ENCODE peak calls at places on chromosomes 13 and 19, in eight cellular contexts. S, K, G, T, E, X, B and Y are unnamed samples. For H3K36me3, the result is how much of the 10 kb centered on the place peaks cover.

GRCh38 chr19:5075603-5076002 is 106.7 kb downstream of the KDM4B start:
- DNase-seq in S (no peak), K (no peak), G (no peak), T (no peak), E (no peak), X (no peak), B (no peak), Y (no peak)

GRCh38 chr19:31139871-31140505 is 209.2 kb downstream of the TSHZ3 start:
- DNase-seq in S (no peak), K (no peak), G (no peak), T (no peak), E (no peak), X (no peak), B (no peak), Y (no peak)

GRCh38 chr19:38561053-38561606 is 56.6 kb downstream of the MAP4K1 start:
- DNase-seq in S (no peak), K (no peak), G (no peak), T (no peak), E (no peak), X (no peak), B (no peak), Y (no peak)

GRCh38 chr19:29815231-29815630 is 3.4 kb downstream of the CCNE1 start:
- DNase-seq in S (no peak), K (no peak), G (no peak), T (no peak), E (no peak), X (no peak), B (peak), Y (no peak)

GRCh38 chr13:34290661-34291060 is 472.7 kb downstream of the RFC3 start:
- DNase-seq in S (no peak), K (no peak), G (no peak), T (no peak), E (no peak), X (no peak), B (no peak), Y (no peak)

GRCh38 chr13:27079421-27079958 is 92.1 kb downstream of the USP12 start:
- DNase-seq in S (no peak), K (no peak), G (no peak), T (no peak), E (no peak), X (no peak), B (no peak), Y (no peak)

GRCh38 chr19:30686252-30686762 is 314.1 kb downstream of the ZNF536 start:
- DNase-seq in S (peak), K (no peak), G (no peak), T (no peak), E (no peak), X (no peak), B (no peak), Y (no peak)

GRCh38 chr13:98450012-98450411 is 126.9 kb downstream of the STK24 start:
- DNase-seq in S (no peak), K (no peak), G (no peak), T (no peak), E (no peak), X (no peak), B (no peak), Y (no peak)

GRCh38 chr19:47776568-47776967 is 1.9 kb upstream of the SELENOW start:
- DNase-seq in S (no peak), K (no peak), G (no peak), T (no peak), E (peak), X (no peak), B (peak), Y (no peak)

GRCh38 chr13:60627071-60627686 is 230.2 kb downstream of the TDRD3 start:
- DNase-seq in S (no peak), K (no peak), G (no peak), T (no peak), E (no peak), X (no peak), B (peak), Y (no peak)

GRCh38 chr19:8126511-8126910 is 22.9 kb downstream of the FBN3 start:
- DNase-seq in S (no peak), K (no peak), G (no peak), T (no peak), E (no peak), X (no peak), B (no peak), Y (no peak)

GRCh38 chr13:62038214-62038613 is 622.6 kb upstream of the PCDH20 start:
- DNase-seq in S (no peak), K (no peak), G (no peak), T (no peak), E (no peak), X (no peak), B (no peak), Y (no peak)

GRCh38 chr13:25213716-25214115 is 41.6 kb upstream of the AMER2 start:
- DNase-seq in S (no peak), K (no peak), G (no peak), T (no peak), E (no peak), X (no peak), B (no peak), Y (no peak)

GRCh38 chr19:6484251-6484650 is 2.7 kb upstream of the DENND1C start:
- DNase-seq in S (no peak), K (no peak), G (no peak), T (no peak), E (no peak), X (no peak), B (no peak), Y (no peak)

GRCh38 chr13:75812751-75813181 is 176.6 kb downstream of the LMO7 start:
- DNase-seq in S (no peak), K (no peak), G (no peak), T (no peak), E (no peak), X (no peak), B (no peak), Y (no peak)

GRCh38 chr13:66635526-66635925 is 594.6 kb downstream of the PCDH9 start:
- DNase-seq in S (no peak), K (no peak), G (no peak), T (no peak), E (no peak), X (no peak), B (no peak), Y (no peak)

GRCh38 chr13:110690516-110690915 is 15.4 kb downstream of the CARS2 start:
- DNase-seq in S (no peak), K (no peak), G (no peak), T (no peak), E (no peak), X (no peak), B (no peak), Y (no peak)
- H3K36me3 ChIP-seq in S (under half), K (under half), G (under half), T (under half), E (under half), X (under half), B (under half), Y (under half)

GRCh38 chr13:114072421-114072820 is 60.0 kb downstream of the RASA3 start:
- DNase-seq in S (no peak), K (no peak), G (no peak), T (no peak), E (no peak), X (no peak), B (no peak), Y (no peak)
- H3K36me3 ChIP-seq in S (under half), K (half or more), G (under half), T (under half), E (under half), X (under half), B (under half), Y (half or more)

GRCh38 chr19:42201489-42202289 is 15.8 kb downstream of the DEDD2 start:
- DNase-seq in S (no peak), K (peak), G (no peak), T (no peak), E (no peak), X (peak), B (peak), Y (peak)
- H3K36me3 ChIP-seq in S (under half), K (under half), G (half or more), T (half or more), E (under half), X (under half), B (under half), Y (under half)

DNA sequence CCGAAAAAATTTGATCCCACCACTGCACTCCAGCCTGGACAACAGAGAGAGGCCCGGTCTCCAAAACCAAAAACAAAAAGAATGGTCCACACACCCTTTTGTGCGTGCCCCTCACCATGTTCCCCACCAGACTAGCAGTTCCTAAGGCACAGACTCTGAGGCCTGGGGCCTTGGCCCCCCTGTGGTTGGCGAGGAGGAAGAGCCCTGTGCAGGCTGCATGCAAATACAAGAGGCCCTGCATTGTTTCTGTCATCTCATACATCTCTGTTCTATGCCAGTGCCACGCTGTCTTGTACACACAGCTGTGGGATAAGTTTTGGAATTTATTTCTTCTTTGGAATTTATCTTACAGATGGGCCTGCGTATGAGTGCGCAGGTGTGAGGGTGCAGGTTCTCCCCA is 4.7 kb upstream of the YJEFN3 start:
- DNase-seq in S (no peak), K (no peak), G (no peak), T (no peak), E (no peak), X (no peak), B (no peak), Y (no peak)
- H3K36me3 ChIP-seq in S (under half), K (under half), G (under half), T (under half), E (under half), X (under half), B (under half), Y (under half)

DNA sequence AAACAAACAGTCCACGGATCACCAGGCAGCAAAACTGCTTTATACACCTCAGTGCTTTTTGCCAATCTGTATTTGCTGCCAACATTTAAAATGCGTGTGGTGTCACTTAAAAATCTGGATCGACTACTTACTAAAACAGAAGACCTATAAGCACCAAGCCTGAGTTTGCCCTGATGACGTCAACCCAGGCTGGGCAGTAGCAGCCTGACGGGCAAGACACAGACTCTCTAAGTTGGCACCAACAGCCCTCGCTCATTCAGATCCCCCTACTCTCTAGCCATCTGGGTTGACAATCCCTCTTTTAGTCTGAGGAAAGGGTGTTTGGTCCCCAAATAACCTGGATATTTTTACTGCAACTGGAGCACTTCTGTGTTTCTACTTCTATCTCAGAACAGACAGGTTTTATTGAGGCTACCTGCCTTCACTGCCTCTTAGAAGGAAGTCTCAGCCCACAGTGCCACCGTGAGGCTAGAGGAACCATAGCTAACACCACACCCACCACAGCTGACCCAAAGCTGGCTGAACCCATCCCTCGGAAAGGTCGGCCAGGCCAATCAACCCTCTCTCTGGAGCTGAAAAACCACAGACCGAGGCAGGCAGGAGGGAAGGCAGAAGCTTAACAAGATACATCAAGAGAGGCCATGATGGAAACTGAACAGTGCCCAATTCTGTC is 6.9 kb downstream of the SUGP2 start:
- DNase-seq in S (no peak), K (no peak), G (no peak), T (no peak), E (no peak), X (no peak), B (peak), Y (no peak)
- H3K36me3 ChIP-seq in S (under half), K (half or more), G (half or more), T (half or more), E (under half), X (under half), B (under half), Y (half or more)

GRCh38 chr19:18159810-18160209 is 6.8 kb downstream of the PIK3R2 start:
- DNase-seq in S (no peak), K (no peak), G (no peak), T (no peak), E (no peak), X (no peak), B (no peak), Y (no peak)
- H3K36me3 ChIP-seq in S (under half), K (under half), G (under half), T (under half), E (under half), X (under half), B (under half), Y (under half)

GRCh38 chr13:51453308-51453958 is 597 bp upstream of the INTS6 start:
- DNase-seq in S (peak), K (peak), G (peak), T (no peak), E (peak), X (peak), B (peak), Y (peak)
- H3K36me3 ChIP-seq in S (under half), K (under half), G (under half), T (under half), E (under half), X (under half), B (under half), Y (under half)

GRCh38 chr19:10907925-10908324 is 20.5 kb downstream of the YIPF2 start:
- DNase-seq in S (no peak), K (no peak), G (no peak), T (no peak), E (no peak), X (no peak), B (no peak), Y (no peak)

GRCh38 chr19:10912619-10913018 is 15.8 kb downstream of the YIPF2 start:
- DNase-seq in S (no peak), K (no peak), G (no peak), T (no peak), E (no peak), X (no peak), B (no peak), Y (no peak)

GRCh38 chr19:10911579-10912363 is 16.7 kb downstream of the YIPF2 start:
- DNase-seq in S (no peak), K (no peak), G (no peak), T (no peak), E (no peak), X (no peak), B (no peak), Y (no peak)

GRCh38 chr19:10913716-10914340 is 14.6 kb downstream of the YIPF2 start:
- DNase-seq in S (no peak), K (no peak), G (no peak), T (no peak), E (no peak), X (no peak), B (no peak), Y (no peak)

DNA sequence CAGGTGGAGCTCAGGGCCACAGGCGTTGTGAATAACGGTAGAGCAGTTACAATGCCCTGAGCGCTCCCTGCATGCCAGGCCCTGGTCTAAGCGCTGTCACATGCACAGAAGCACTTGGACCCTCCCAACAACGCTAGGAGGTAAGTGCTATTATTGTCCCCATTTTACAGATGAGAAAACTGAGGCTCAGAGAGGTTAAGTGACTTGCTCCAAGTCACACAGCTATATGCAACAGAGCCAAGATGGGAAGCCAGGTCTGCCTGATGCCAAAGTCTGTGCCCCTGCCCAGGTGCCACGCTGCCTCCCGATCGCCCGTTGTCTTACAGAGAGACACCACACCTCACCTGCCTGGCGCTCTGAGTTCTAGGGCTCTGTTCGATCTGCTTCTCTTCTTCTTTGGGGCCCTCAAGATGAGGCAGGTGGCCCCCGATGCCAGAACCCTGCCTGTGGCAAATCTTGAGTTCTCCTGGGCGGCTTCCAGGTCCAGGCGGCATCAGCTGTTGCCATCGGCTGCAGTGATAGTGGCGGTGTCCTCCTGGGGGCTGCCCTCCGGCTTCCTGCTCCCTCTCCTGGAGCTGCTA is 20.0 kb downstream of the YIPF2 start:
- DNase-seq in S (no peak), K (no peak), G (no peak), T (no peak), E (no peak), X (no peak), B (no peak), Y (no peak)
- H3K36me3 ChIP-seq in S (under half), K (under half), G (under half), T (under half), E (under half), X (under half), B (under half), Y (under half)